ENCODE peak calls at places on chromosome 11, in four cellular contexts. K is activated naive CD4-positive, alpha-beta T cell; X is M059J; Q is WTC11. S is an unnamed sample.

GRCh38 chr11:111586305-111586915 is 15.8 kb upstream of the SIK2 start:
- DNase-seq in Q (no peak), K (no peak), X (peak; percentile 64), S (no peak)

GRCh38 chr11:2097356-2097997 is 41.7 kb downstream of the IGF2 start:
- DNase-seq in Q (peak; percentile 79), K (no peak), X (peak; percentile 71), S (no peak)

GRCh38 chr11:35953081-35953480 is 9.2 kb downstream of the LDLRAD3 start:
- DNase-seq in K (no peak), Q (no peak), X (no peak), S (no peak)

GRCh38 chr11:8621147-8621546 is 27.1 kb upstream of the STK33 start:
- DNase-seq in K (no peak), Q (no peak), X (no peak), S (no peak)

GRCh38 chr11:44972746-44973435 is 22.2 kb upstream of the TP53I11 start:
- DNase-seq in K (no peak), Q (no peak), X (no peak), S (no peak)

GRCh38 chr11:107496011-107496410 is 38.4 kb upstream of the CWF19L2 start:
- DNase-seq in K (no peak), X (peak; percentile 70), Q (no peak), S (no peak)

GRCh38 chr11:67500818-67501584 is 4.2 kb downstream of the PITPNM1 start:
- DNase-seq in X (no peak), K (no peak), Q (no peak), S (no peak)

GRCh38 chr11:12723410-12724297 is 49.4 kb downstream of the TEAD1 start:
- DNase-seq in Q (no peak), K (no peak), X (peak; percentile 43), S (no peak)

GRCh38 chr11:68990995-68991780 is 10.4 kb upstream of the MRGPRD start:
- DNase-seq in X (no peak), Q (peak; percentile 5), K (no peak), S (no peak)

GRCh38 chr11:44286268-44286880 is 23.6 kb downstream of the ALX4 start:
- DNase-seq in Q (peak; percentile 83), K (peak; percentile 27), X (peak; percentile 57), S (peak; percentile 55)

GRCh38 chr11:119179983-119180382 is 5.3 kb upstream of the NHERF4 start:
- DNase-seq in K (no peak), X (no peak), Q (no peak), S (no peak)